ENCODE peak calls at places on chromosomes 6 and 20, in nine cellular contexts. One of them, this sample, is unnamed. For H3K36me3, the result is how much of the 10 kb centered on the place peaks cover.

GRCh38 chr20:51094221-51094620 is 71.3 kb upstream of the KCNG1 start:
- DNase-seq in MM.1S: peak
- DNase-seq in GM12878: no peak
- DNase-seq in HCT116: no peak
- DNase-seq in GM23248: peak
- DNase-seq in PC-3: no peak
- DNase-seq in H1: no peak
- DNase-seq in fibroblast of lung: peak
- DNase-seq in A673: no peak
- DNase-seq in this sample: no peak

GRCh38 chr6:332671-333070 is 40.4 kb downstream of the DUSP22 start:
- DNase-seq in MM.1S: no peak
- DNase-seq in GM12878: no peak
- DNase-seq in HCT116: no peak
- DNase-seq in GM23248: peak
- DNase-seq in PC-3: no peak
- DNase-seq in H1: no peak
- DNase-seq in fibroblast of lung: peak
- DNase-seq in A673: peak
- DNase-seq in this sample: no peak

GRCh38 chr20:56628873-56629463 is at the start of gene TFAP2C:
- DNase-seq in MM.1S: peak
- DNase-seq in GM12878: no peak
- DNase-seq in HCT116: peak
- DNase-seq in GM23248: peak
- DNase-seq in PC-3: peak
- DNase-seq in H1: peak
- DNase-seq in fibroblast of lung: peak
- DNase-seq in A673: peak
- DNase-seq in this sample: peak

GRCh38 chr20:37308098-37309050 is 18.9 kb downstream of the MANBAL start:
- DNase-seq in MM.1S: peak
- DNase-seq in GM12878: peak
- DNase-seq in HCT116: no peak
- DNase-seq in GM23248: no peak
- DNase-seq in PC-3: no peak
- DNase-seq in H1: no peak
- DNase-seq in fibroblast of lung: no peak
- DNase-seq in A673: no peak
- DNase-seq in this sample: peak

GRCh38 chr20:44079291-44079690 is 107.7 kb downstream of the JPH2 start:
- DNase-seq in MM.1S: no peak
- DNase-seq in GM12878: no peak
- DNase-seq in HCT116: no peak
- DNase-seq in GM23248: peak
- DNase-seq in PC-3: peak
- DNase-seq in H1: no peak
- DNase-seq in fibroblast of lung: peak
- DNase-seq in A673: no peak
- DNase-seq in this sample: no peak

GRCh38 chr6:18019539-18020534 is 32.4 kb upstream of the KIF13A start:
- DNase-seq in MM.1S: no peak
- DNase-seq in GM12878: no peak
- DNase-seq in HCT116: no peak
- DNase-seq in GM23248: peak
- DNase-seq in PC-3: no peak
- DNase-seq in H1: no peak
- DNase-seq in fibroblast of lung: no peak
- DNase-seq in A673: no peak
- DNase-seq in this sample: no peak

GRCh38 chr6:137928286-137928685 is 61.2 kb downstream of the TNFAIP3 start:
- DNase-seq in MM.1S: peak
- DNase-seq in GM12878: no peak
- DNase-seq in HCT116: no peak
- DNase-seq in GM23248: no peak
- DNase-seq in PC-3: no peak
- DNase-seq in H1: no peak
- DNase-seq in fibroblast of lung: no peak
- DNase-seq in A673: no peak
- DNase-seq in this sample: no peak

GRCh38 chr20:36796868-36797267 is 23.3 kb upstream of the DSN1 start:
- DNase-seq in MM.1S: no peak
- DNase-seq in GM12878: no peak
- DNase-seq in HCT116: no peak
- DNase-seq in GM23248: no peak
- DNase-seq in PC-3: no peak
- DNase-seq in H1: no peak
- DNase-seq in fibroblast of lung: no peak
- DNase-seq in A673: no peak
- DNase-seq in this sample: no peak

GRCh38 chr20:35135867-35136586 is 11.1 kb downstream of the EDEM2 start:
- DNase-seq in MM.1S: no peak
- DNase-seq in GM12878: no peak
- DNase-seq in HCT116: no peak
- DNase-seq in GM23248: peak
- DNase-seq in PC-3: no peak
- DNase-seq in H1: no peak
- DNase-seq in fibroblast of lung: peak
- DNase-seq in A673: no peak
- DNase-seq in this sample: no peak

GRCh38 chr6:75935473-75935793 is 137.0 kb downstream of the IMPG1 start:
- DNase-seq in MM.1S: no peak
- DNase-seq in GM12878: no peak
- DNase-seq in HCT116: no peak
- DNase-seq in GM23248: no peak
- DNase-seq in PC-3: no peak
- DNase-seq in H1: no peak
- DNase-seq in fibroblast of lung: no peak
- DNase-seq in A673: no peak
- DNase-seq in this sample: no peak

GRCh38 chr20:35515949-35516645 is 13.4 kb downstream of the C20orf173 start:
- DNase-seq in MM.1S: no peak
- DNase-seq in GM12878: no peak
- DNase-seq in HCT116: peak
- DNase-seq in GM23248: peak
- DNase-seq in PC-3: peak
- DNase-seq in H1: no peak
- DNase-seq in fibroblast of lung: peak
- DNase-seq in A673: no peak
- DNase-seq in this sample: peak

GRCh38 chr6:112795316-112795715 is 448.2 kb downstream of the RFPL4B start:
- DNase-seq in MM.1S: no peak
- DNase-seq in GM12878: no peak
- DNase-seq in HCT116: no peak
- DNase-seq in GM23248: no peak
- DNase-seq in PC-3: no peak
- DNase-seq in H1: no peak
- DNase-seq in fibroblast of lung: no peak
- DNase-seq in A673: no peak
- DNase-seq in this sample: no peak

GRCh38 chr6:33247977-33248642 is 23.6 kb downstream of the VPS52 start:
- DNase-seq in MM.1S: peak
- DNase-seq in GM12878: peak
- DNase-seq in HCT116: peak
- DNase-seq in GM23248: peak
- DNase-seq in PC-3: peak
- DNase-seq in H1: peak
- DNase-seq in fibroblast of lung: peak
- DNase-seq in A673: peak
- DNase-seq in this sample: peak

GRCh38 chr6:33249732-33250625 is 21.7 kb downstream of the VPS52 start:
- DNase-seq in MM.1S: no peak
- DNase-seq in GM12878: no peak
- DNase-seq in HCT116: no peak
- DNase-seq in GM23248: peak
- DNase-seq in PC-3: peak
- DNase-seq in H1: no peak
- DNase-seq in fibroblast of lung: peak
- DNase-seq in A673: no peak
- DNase-seq in this sample: no peak

GRCh38 chr6:33250731-33251130 is 20.9 kb downstream of the VPS52 start:
- DNase-seq in MM.1S: no peak
- DNase-seq in GM12878: no peak
- DNase-seq in HCT116: no peak
- DNase-seq in GM23248: no peak
- DNase-seq in PC-3: no peak
- DNase-seq in H1: no peak
- DNase-seq in fibroblast of lung: no peak
- DNase-seq in A673: no peak
- DNase-seq in this sample: no peak

GRCh38 chr6:33248932-33249731 is 22.5 kb downstream of the VPS52 start:
- DNase-seq in MM.1S: peak
- DNase-seq in GM12878: peak
- DNase-seq in HCT116: peak
- DNase-seq in GM23248: peak
- DNase-seq in PC-3: peak
- DNase-seq in H1: peak
- DNase-seq in fibroblast of lung: peak
- DNase-seq in A673: peak
- DNase-seq in this sample: peak

GRCh38 chr6:33248643-33248931 is 23.1 kb downstream of the VPS52 start:
- DNase-seq in MM.1S: no peak
- DNase-seq in GM12878: no peak
- DNase-seq in HCT116: no peak
- DNase-seq in GM23248: peak
- DNase-seq in PC-3: peak
- DNase-seq in H1: no peak
- DNase-seq in fibroblast of lung: peak
- DNase-seq in A673: peak
- DNase-seq in this sample: no peak
- TF ChIP-seq EZH2 in MM.1S: no peak
- TF ChIP-seq EZH2 in GM12878: no peak
- TF ChIP-seq EZH2 in HCT116: no peak
- TF ChIP-seq EZH2 in GM23248: no peak
- TF ChIP-seq EZH2 in PC-3: no peak
- TF ChIP-seq EZH2 in H1: no peak
- TF ChIP-seq EZH2 in fibroblast of lung: no peak
- TF ChIP-seq EZH2 in A673: no peak
- TF ChIP-seq EZH2 in this sample: no peak

GRCh38 chr20:32440069-32440757 is 82.1 kb downstream of the ASXL1 start:
- DNase-seq in MM.1S: no peak
- DNase-seq in GM12878: no peak
- DNase-seq in HCT116: no peak
- DNase-seq in GM23248: no peak
- DNase-seq in PC-3: no peak
- DNase-seq in H1: no peak
- DNase-seq in fibroblast of lung: no peak
- DNase-seq in A673: no peak
- DNase-seq in this sample: peak

GRCh38 chr20:32442630-32443029 is 84.5 kb downstream of the ASXL1 start:
- DNase-seq in MM.1S: no peak
- DNase-seq in GM12878: no peak
- DNase-seq in HCT116: no peak
- DNase-seq in GM23248: no peak
- DNase-seq in PC-3: no peak
- DNase-seq in H1: no peak
- DNase-seq in fibroblast of lung: no peak
- DNase-seq in A673: no peak
- DNase-seq in this sample: no peak

GRCh38 chr20:32443386-32443974 is 85.3 kb downstream of the ASXL1 start:
- DNase-seq in MM.1S: no peak
- DNase-seq in GM12878: no peak
- DNase-seq in HCT116: no peak
- DNase-seq in GM23248: no peak
- DNase-seq in PC-3: no peak
- DNase-seq in H1: no peak
- DNase-seq in fibroblast of lung: no peak
- DNase-seq in A673: no peak
- DNase-seq in this sample: peak

GRCh38 chr20:32440758-32441078 is 82.6 kb downstream of the ASXL1 start:
- DNase-seq in MM.1S: no peak
- DNase-seq in GM12878: no peak
- DNase-seq in HCT116: no peak
- DNase-seq in GM23248: no peak
- DNase-seq in PC-3: no peak
- DNase-seq in H1: no peak
- DNase-seq in fibroblast of lung: no peak
- DNase-seq in A673: no peak
- DNase-seq in this sample: no peak

DNA sequence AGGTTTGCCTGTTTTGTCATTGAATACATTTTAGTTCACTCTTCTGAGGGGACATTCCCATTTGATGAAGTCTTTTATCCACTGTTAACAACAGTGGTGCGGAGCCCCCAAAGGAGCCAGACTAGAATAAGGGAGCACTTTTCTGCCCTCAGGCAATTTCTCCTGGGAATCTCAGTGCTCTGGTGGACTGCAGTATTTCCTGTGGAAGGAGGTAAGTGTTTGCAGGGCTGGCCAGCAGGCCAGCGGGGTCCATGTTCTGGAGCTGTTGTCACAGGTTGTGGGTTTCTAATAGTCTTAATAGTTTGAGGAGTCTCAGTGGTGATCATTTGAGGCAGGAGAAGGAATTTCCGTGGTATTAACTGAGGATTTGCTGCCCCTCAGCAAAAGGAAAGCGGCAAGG is 83.5 kb downstream of the ASXL1 start:
- DNase-seq in MM.1S: no peak
- DNase-seq in GM12878: no peak
- DNase-seq in HCT116: no peak
- DNase-seq in GM23248: no peak
- DNase-seq in PC-3: no peak
- DNase-seq in H1: no peak
- DNase-seq in fibroblast of lung: no peak
- DNase-seq in A673: no peak
- DNase-seq in this sample: no peak
- H3K36me3 ChIP-seq in MM.1S: under half
- H3K36me3 ChIP-seq in GM12878: under half
- H3K36me3 ChIP-seq in HCT116: under half
- H3K36me3 ChIP-seq in GM23248: under half
- H3K36me3 ChIP-seq in PC-3: under half
- H3K36me3 ChIP-seq in H1: under half
- H3K36me3 ChIP-seq in fibroblast of lung: under half
- H3K36me3 ChIP-seq in A673: under half
- H3K36me3 ChIP-seq in this sample: under half

GRCh38 chr6:96015791-96016776 is at the start of gene FUT9:
- DNase-seq in MM.1S: peak
- DNase-seq in GM12878: no peak
- DNase-seq in HCT116: no peak
- DNase-seq in GM23248: no peak
- DNase-seq in PC-3: no peak
- DNase-seq in H1: peak
- DNase-seq in fibroblast of lung: peak
- DNase-seq in A673: peak
- DNase-seq in this sample: peak
- TF ChIP-seq EZH2 in MM.1S: no peak
- TF ChIP-seq EZH2 in GM12878: no peak
- TF ChIP-seq EZH2 in HCT116: no peak
- TF ChIP-seq EZH2 in GM23248: no peak
- TF ChIP-seq EZH2 in PC-3: no peak
- TF ChIP-seq EZH2 in H1: no peak
- TF ChIP-seq EZH2 in fibroblast of lung: no peak
- TF ChIP-seq EZH2 in A673: no peak
- TF ChIP-seq EZH2 in this sample: no peak

DNA sequence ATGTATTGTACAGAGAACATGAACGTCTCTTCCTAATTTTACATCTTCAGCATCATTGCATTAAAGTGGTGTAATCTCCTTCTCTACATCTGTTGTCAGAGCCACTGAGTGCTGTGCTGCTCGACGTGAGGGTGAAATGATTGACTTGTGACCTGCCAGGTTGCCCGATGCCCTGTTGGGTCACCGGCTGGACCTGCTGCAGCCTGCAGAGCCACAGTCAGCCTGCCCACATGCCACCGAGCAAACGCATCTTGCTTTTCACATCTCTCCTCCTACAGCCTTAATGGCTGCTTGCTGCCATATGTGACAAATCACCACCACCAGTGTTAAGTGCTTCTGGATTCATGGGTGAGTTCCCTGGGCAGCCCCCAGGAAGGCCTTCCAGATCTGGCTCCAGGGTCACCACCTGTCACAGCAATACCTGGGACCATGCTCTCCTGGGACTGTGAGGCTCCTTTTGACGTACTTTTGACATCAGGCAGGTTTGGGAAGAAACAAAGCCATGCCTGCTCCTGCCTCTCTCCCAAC is 80.3 kb downstream of the ASXL1 start:
- DNase-seq in MM.1S: no peak
- DNase-seq in GM12878: no peak
- DNase-seq in HCT116: no peak
- DNase-seq in GM23248: no peak
- DNase-seq in PC-3: no peak
- DNase-seq in H1: no peak
- DNase-seq in fibroblast of lung: no peak
- DNase-seq in A673: no peak
- DNase-seq in this sample: no peak
- H3K36me3 ChIP-seq in MM.1S: under half
- H3K36me3 ChIP-seq in GM12878: under half
- H3K36me3 ChIP-seq in HCT116: under half
- H3K36me3 ChIP-seq in GM23248: under half
- H3K36me3 ChIP-seq in PC-3: half or more
- H3K36me3 ChIP-seq in H1: under half
- H3K36me3 ChIP-seq in fibroblast of lung: under half
- H3K36me3 ChIP-seq in A673: half or more
- H3K36me3 ChIP-seq in this sample: under half